ENCODE peak calls at places on chromosomes 4 and X, in five cellular contexts. K is ACHN; T is retina; M is activated T-cell treated with anti-CD3 and anti-CD28 coated beads, Interleukin-2, amount 50 U/mL, for 72 hours; S is stimulated activated CD4-positive, alpha-beta T cell treated with anti-CD3 and anti-CD28 coated beads, TNF-alpha, amount 100 ng/mL, for 4 hours. I is an unnamed sample.

GRCh38 chr4:48267574-48267973 is 2.1 kb downstream of the TEC start:
- DNase-seq in K (no peak), T (no peak), M (no peak), S (no peak), I (no peak)

GRCh38 chr4:174658246-174658645 is 136.0 kb upstream of the HPGD start:
- DNase-seq in K (no peak), T (no peak), M (no peak), S (no peak), I (no peak)

GRCh38 chrX:135923353-135923752 is 29.8 kb downstream of the SAGE1 start:
- DNase-seq in K (no peak), T (no peak), M (no peak), S (no peak), I (no peak)

GRCh38 chr4:86033171-86033570 is 326.7 kb downstream of the MAPK10 start:
- DNase-seq in K (no peak), T (no peak), M (no peak), S (no peak), I (no peak)

GRCh38 chr4:184361443-184361842 is 112.9 kb downstream of the IRF2 start:
- DNase-seq in K (no peak), T (no peak), M (no peak), S (no peak), I (no peak)

GRCh38 chr4:119026662-119027444 is 108.8 kb upstream of the MYOZ2 start:
- DNase-seq in K (no peak), T (no peak), M (no peak), S (no peak), I (no peak)

GRCh38 chrX:106898462-106898861 is 4.7 kb downstream of the RIPPLY1 start:
- DNase-seq in K (peak; percentile 56), T (peak; percentile 29), M (peak; percentile 3), S (no peak), I (peak; percentile 40)

GRCh38 chr4:149441338-149441737 is 374.3 kb downstream of the IQCM start:
- DNase-seq in K (peak; percentile 11), T (no peak), M (no peak), S (no peak), I (no peak)

GRCh38 chr4:132763465-132763864 is 385.6 kb upstream of the PCDH10 start:
- DNase-seq in K (no peak), T (no peak), M (no peak), S (no peak), I (no peak)

GRCh38 chr4:25913056-25913850 is 767 bp upstream of the SMIM20 start:
- DNase-seq in K (peak; percentile 3), T (no peak), M (peak; percentile 39), S (no peak), I (no peak)

GRCh38 chr4:72077346-72077745 is 45.5 kb downstream of the NPFFR2 start:
- DNase-seq in K (peak; percentile 7), T (no peak), M (no peak), S (no peak), I (no peak)

GRCh38 chr4:138347561-138347960 is 105.4 kb upstream of the SLC7A11 start:
- DNase-seq in K (no peak), T (no peak), M (no peak), S (no peak), I (no peak)

GRCh38 chrX:21745756-21746155 is 12.2 kb downstream of the SMPX start:
- DNase-seq in K (peak; percentile 1), T (no peak), M (peak; percentile 34), S (peak; percentile 9), I (no peak)

GRCh38 chr4:80134936-80135701 is 62.1 kb upstream of the ANTXR2 start:
- DNase-seq in K (no peak), T (no peak), M (no peak), S (no peak), I (no peak)

GRCh38 chrX:69149466-69150293 is 15.6 kb downstream of the PJA1 start:
- DNase-seq in K (no peak), T (no peak), M (no peak), S (no peak), I (peak; percentile 67)

GRCh38 chr4:1039493-1040343 is 28.3 kb downstream of the FGFRL1 start:
- DNase-seq in K (no peak), T (no peak), M (no peak), S (no peak), I (no peak)

GRCh38 chr4:61853041-61853440 is 652.9 kb downstream of the ADGRL3 start:
- DNase-seq in K (no peak), T (no peak), M (no peak), S (no peak), I (no peak)

I was measured in neuronal stem cell.